ENCODE peak calls at places on chromosome 18, in seven cellular contexts. Q is OCI-LY7, O is stomach, P is heart right ventricle, G is cardiac muscle cell, M is brain microvascular endothelial cell, K is Peyer's patch. E is an unnamed sample.

GRCh38 chr18:58201268-58201667 is 157.2 kb downstream of the NEDD4L start:
- DNase-seq in Q (no peak), O (no peak), P (no peak), G (no peak), M (no peak), K (no peak), E (no peak)

GRCh38 chr18:7945882-7946281 is 378.8 kb downstream of the PTPRM start:
- DNase-seq in Q (no peak), O (no peak), P (no peak), G (peak), M (peak), K (no peak), E (no peak)

GRCh38 chr18:57910817-57911216 is 107.7 kb upstream of the ATP8B1 start:
- DNase-seq in Q (peak), O (no peak), P (no peak), G (no peak), M (no peak), K (no peak), E (no peak)

GRCh38 chr18:23958036-23958435 is 56.5 kb upstream of the TTC39C start:
- DNase-seq in Q (no peak), O (peak), P (peak), G (peak), M (no peak), K (no peak), E (peak)

GRCh38 chr18:48355526-48356115 is 53.6 kb downstream of the ZBTB7C start:
- DNase-seq in Q (no peak), O (no peak), P (no peak), G (no peak), M (no peak), K (no peak), E (peak)

GRCh38 chr18:13451661-13452447 is 233.3 kb downstream of the LDLRAD4 start:
- DNase-seq in Q (no peak), O (peak), P (no peak), G (no peak), M (no peak), K (no peak), E (no peak)

GRCh38 chr18:46054956-46055831 is 16.9 kb downstream of the PSTPIP2 start:
- DNase-seq in Q (no peak), O (no peak), P (no peak), G (peak), M (no peak), K (no peak), E (no peak)

GRCh38 chr18:13447621-13448020 is 229.1 kb downstream of the LDLRAD4 start:
- DNase-seq in Q (no peak), O (no peak), P (peak), G (peak), M (peak), K (no peak), E (peak)

GRCh38 chr18:48024891-48025660 is 94.6 kb upstream of the SMAD2 start:
- DNase-seq in Q (no peak), O (peak), P (no peak), G (no peak), M (no peak), K (no peak), E (no peak)

GRCh38 chr18:37612519-37612918 is 46.9 kb upstream of the CELF4 start:
- DNase-seq in Q (no peak), O (no peak), P (no peak), G (peak), M (no peak), K (no peak), E (no peak)

GRCh38 chr18:56711706-56712445 is 60.7 kb downstream of the WDR7 start:
- DNase-seq in Q (no peak), O (no peak), P (no peak), G (no peak), M (no peak), K (no peak), E (no peak)

GRCh38 chr18:76658627-76659026 is 163.6 kb upstream of the ZNF516 start:
- DNase-seq in Q (peak), O (no peak), P (no peak), G (no peak), M (no peak), K (no peak), E (no peak)

GRCh38 chr18:79422022-79422782 is 26.5 kb downstream of the NFATC1 start:
- DNase-seq in Q (no peak), O (no peak), P (no peak), G (peak), M (peak), K (no peak), E (no peak)

GRCh38 chr18:22309191-22309590 is 108.5 kb downstream of the CTAGE1 start:
- DNase-seq in Q (no peak), O (no peak), P (no peak), G (peak), M (peak), K (no peak), E (no peak)

GRCh38 chr18:11994346-11994707 is 13.0 kb downstream of the IMPA2 start:
- DNase-seq in Q (no peak), O (peak), P (no peak), G (peak), M (peak), K (no peak), E (peak)

GRCh38 chr18:22344908-22345670 is 72.6 kb downstream of the CTAGE1 start:
- DNase-seq in Q (no peak), O (no peak), P (no peak), G (no peak), M (no peak), K (no peak), E (no peak)

GRCh38 chr18:36179562-36180334 is 7.5 kb upstream of the MOCOS start:
- DNase-seq in Q (peak), O (peak), P (peak), G (peak), M (peak), K (no peak), E (peak)

GRCh38 chr18:76558881-76559667 is 64.0 kb upstream of the ZNF516 start:
- DNase-seq in Q (no peak), O (no peak), P (no peak), G (no peak), M (no peak), K (no peak), E (no peak)

GRCh38 chr18:57198025-57198424 is 51.1 kb downstream of the BOD1L2 start:
- DNase-seq in Q (no peak), O (no peak), P (no peak), G (no peak), M (no peak), K (no peak), E (no peak)

GRCh38 chr18:72985686-72986085 is 117.9 kb upstream of the NETO1 start:
- DNase-seq in Q (no peak), O (no peak), P (no peak), G (no peak), M (no peak), K (no peak), E (no peak)

GRCh38 chr18:77101410-77102245 is 31.0 kb downstream of the MBP start:
- DNase-seq in Q (peak), O (peak), P (peak), G (peak), M (peak), K (peak), E (peak)

GRCh38 chr18:73614812-73615211 is 532.8 kb downstream of the FBXO15 start:
- DNase-seq in Q (no peak), O (no peak), P (no peak), G (peak), M (peak), K (no peak), E (no peak)

GRCh38 chr18:55078289-55078916 is 119.1 kb upstream of the CCDC68 start:
- DNase-seq in Q (no peak), O (no peak), P (no peak), G (no peak), M (peak), K (no peak), E (no peak)

GRCh38 chr18:7467708-7468466 is 99.2 kb upstream of the PTPRM start:
- DNase-seq in Q (no peak), O (no peak), P (no peak), G (peak), M (peak), K (no peak), E (no peak)

GRCh38 chr18:73908323-73908722 is 239.3 kb downstream of the FBXO15 start:
- DNase-seq in Q (no peak), O (no peak), P (peak), G (peak), M (peak), K (no peak), E (no peak)

GRCh38 chr18:58196881-58197872 is 153.2 kb downstream of the NEDD4L start:
- DNase-seq in Q (no peak), O (peak), P (no peak), G (no peak), M (no peak), K (no peak), E (no peak)

GRCh38 chr18:77047803-77048419 is 84.7 kb downstream of the MBP start:
- DNase-seq in Q (peak), O (no peak), P (no peak), G (no peak), M (no peak), K (no peak), E (no peak)

GRCh38 chr18:32422978-32423740 is 47.5 kb downstream of the GAREM1 start:
- DNase-seq in Q (no peak), O (no peak), P (no peak), G (peak), M (no peak), K (no peak), E (no peak)

GRCh38 chr18:21257383-21257782 is 15.4 kb downstream of the GREB1L start:
- DNase-seq in Q (no peak), O (no peak), P (no peak), G (peak), M (no peak), K (no peak), E (no peak)

GRCh38 chr18:12278765-12279682 is 24.9 kb downstream of the CIDEA start:
- DNase-seq in Q (no peak), O (peak), P (peak), G (peak), M (peak), K (peak), E (peak)

GRCh38 chr18:9335255-9336045 is 877 bp downstream of the TWSG1 start:
- DNase-seq in Q (no peak), O (no peak), P (no peak), G (peak), M (no peak), K (no peak), E (no peak)
- TF ChIP-seq CTCF in Q (no peak), O (no peak), P (no peak), G (no peak), M (no peak), K (no peak), E (no peak)

DNA sequence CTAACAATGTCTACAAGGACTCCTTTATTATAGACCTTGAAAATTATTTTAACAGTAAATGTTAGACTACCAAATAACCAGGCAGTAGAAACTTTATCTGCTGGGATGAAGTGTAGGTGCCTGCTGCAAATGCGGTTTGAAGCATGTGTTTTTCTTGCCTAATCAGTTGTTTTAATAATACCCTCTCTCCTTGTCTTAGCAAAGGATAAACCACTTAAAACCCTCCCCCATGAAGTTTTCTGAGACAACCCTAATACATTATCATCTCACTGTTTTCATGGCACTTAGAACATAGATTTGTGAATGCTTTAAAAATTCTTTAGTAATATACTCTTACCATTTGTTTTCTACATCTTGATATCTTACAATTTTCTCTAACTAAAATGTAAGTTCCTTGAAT is 98.6 kb downstream of the ASXL3 start:
- DNase-seq in Q (no peak), O (no peak), P (no peak), G (no peak), M (no peak), K (no peak), E (no peak)
- H3K4me3 ChIP-seq in Q (no peak), O (no peak), P (no peak), G (no peak), M (no peak), K (no peak), E (no peak)

DNA sequence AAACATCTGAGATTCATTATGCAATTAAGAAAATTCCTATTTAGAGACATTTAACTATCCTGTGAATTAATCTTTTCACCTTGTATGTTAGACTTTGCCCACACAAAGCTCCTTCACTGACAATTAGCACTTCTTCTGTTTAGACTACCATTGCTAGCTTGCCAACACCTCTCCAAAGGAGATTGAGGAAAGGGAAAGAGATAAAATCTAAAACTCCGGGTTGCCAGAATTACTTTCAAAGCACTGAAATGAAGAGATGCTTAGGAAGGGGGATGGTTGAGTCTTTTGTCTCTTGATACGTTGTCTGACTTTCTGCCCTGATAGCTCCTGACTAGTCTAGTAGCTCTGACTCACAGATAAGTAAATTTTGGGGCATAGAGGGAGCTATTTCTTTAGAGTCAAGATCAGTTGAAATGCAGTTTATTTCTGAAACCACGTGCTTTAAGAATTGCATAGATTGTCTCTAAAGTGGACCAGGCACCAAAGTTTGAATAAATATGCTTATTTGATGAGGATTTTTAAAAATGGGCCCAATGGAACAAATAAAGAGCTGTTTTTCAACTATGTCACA is 74.1 kb upstream of the DSEL start:
- DNase-seq in Q (no peak), O (no peak), P (no peak), G (peak), M (peak), K (no peak), E (no peak)
- TF ChIP-seq CTCF in Q (no peak), O (no peak), P (peak), G (peak), M (peak), K (no peak), E (no peak)

GRCh38 chr18:59264136-59264571 is 9.1 kb downstream of the RAX start:
- DNase-seq in Q (no peak), O (no peak), P (no peak), G (no peak), M (no peak), K (no peak), E (no peak)

GRCh38 chr18:59264651-59265245 is 8.5 kb downstream of the RAX start:
- DNase-seq in Q (no peak), O (no peak), P (no peak), G (no peak), M (no peak), K (no peak), E (no peak)

GRCh38 chr18:59266459-59266858 is 6.8 kb downstream of the RAX start:
- DNase-seq in Q (no peak), O (no peak), P (no peak), G (no peak), M (no peak), K (no peak), E (no peak)

GRCh38 chr18:59266019-59266369 is 7.3 kb downstream of the RAX start:
- DNase-seq in Q (no peak), O (no peak), P (no peak), G (no peak), M (no peak), K (no peak), E (no peak)

GRCh38 chr18:59265246-59266018 is 7.8 kb downstream of the RAX start:
- DNase-seq in Q (no peak), O (no peak), P (no peak), G (peak), M (no peak), K (no peak), E (no peak)
- H3K4me3 ChIP-seq in Q (no peak), O (peak), P (peak), G (peak), M (peak), K (peak), E (no peak)

GRCh38 chr18:62277045-62277444 is 48.1 kb upstream of the TNFRSF11A start:
- DNase-seq in Q (no peak), O (no peak), P (no peak), G (no peak), M (no peak), K (no peak), E (no peak)
- TF ChIP-seq CTCF in Q (no peak), O (no peak), P (no peak), G (no peak), M (no peak), K (no peak), E (no peak)

GRCh38 chr18:25923193-25923592 is 167.2 kb downstream of the SS18 start:
- DNase-seq in Q (peak), O (no peak), P (no peak), G (no peak), M (no peak), K (no peak), E (no peak)

GRCh38 chr18:25915907-25916306 is 174.5 kb downstream of the SS18 start:
- DNase-seq in Q (peak), O (no peak), P (no peak), G (no peak), M (no peak), K (no peak), E (no peak)

GRCh38 chr18:25927830-25928229 is 162.6 kb downstream of the SS18 start:
- DNase-seq in Q (no peak), O (no peak), P (no peak), G (no peak), M (no peak), K (no peak), E (no peak)

DNA sequence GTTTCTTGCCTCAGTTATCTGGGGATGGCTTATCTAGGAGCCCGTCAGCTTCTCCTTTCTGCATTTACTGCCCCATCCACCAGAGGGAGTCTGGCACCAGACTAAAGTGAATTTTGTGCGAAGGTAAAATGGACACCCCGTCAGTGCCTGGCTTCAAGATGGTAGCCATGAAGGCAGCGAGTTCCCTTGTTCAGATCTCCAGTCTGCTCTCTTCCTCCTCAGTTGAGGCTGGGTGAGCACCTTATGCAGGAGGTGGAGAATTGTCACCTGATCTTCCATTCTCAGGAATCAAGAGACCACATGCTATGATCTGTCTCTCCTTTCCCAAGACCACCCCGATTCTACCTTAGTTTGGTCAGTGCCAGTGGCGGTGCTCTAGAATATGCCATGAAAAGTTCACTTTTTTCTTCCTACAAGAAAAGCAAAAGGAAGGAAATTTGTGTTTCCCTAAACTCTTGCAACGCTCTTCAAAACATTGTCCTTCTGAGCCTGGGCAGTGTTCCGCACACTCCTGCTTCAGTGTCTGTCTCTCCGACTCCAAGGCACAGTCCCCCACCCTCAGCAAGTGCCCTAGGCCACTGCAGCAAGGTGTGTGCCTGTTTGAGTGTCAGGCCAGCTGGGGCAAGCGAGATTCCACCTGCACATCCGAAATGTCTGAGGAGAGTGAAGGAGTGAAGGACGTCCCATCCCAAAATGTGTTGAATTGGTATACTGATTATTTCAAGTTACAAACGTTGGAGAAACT is 168.6 kb downstream of the SS18 start:
- DNase-seq in Q (peak), O (peak), P (no peak), G (peak), M (peak), K (peak), E (no peak)
- H3K4me3 ChIP-seq in Q (no peak), O (no peak), P (no peak), G (no peak), M (no peak), K (no peak), E (no peak)

GRCh38 chr18:63579643-63580042 is 7.5 kb upstream of the SERPINB13 start:
- DNase-seq in Q (no peak), O (no peak), P (no peak), G (no peak), M (no peak), K (no peak), E (no peak)

GRCh38 chr18:63575680-63576079 is 11.5 kb upstream of the SERPINB13 start:
- DNase-seq in Q (no peak), O (no peak), P (no peak), G (peak), M (no peak), K (no peak), E (no peak)

GRCh38 chr18:63578357-63578958 is 8.7 kb upstream of the SERPINB13 start:
- DNase-seq in Q (peak), O (no peak), P (no peak), G (peak), M (peak), K (no peak), E (no peak)
- TF ChIP-seq CTCF in Q (peak), O (peak), P (peak), G (peak), M (peak), K (peak), E (peak)

E was measured in right atrium auricular region.